ENCODE peak calls at places on chromosome 18, in seven cellular contexts. W, J, F, A, Z, P and N are unnamed samples.

GRCh38 chr18:35386600-35387366 is 9.6 kb upstream of the ZNF396 start:
- DNase-seq in W (peak), J (peak), F (peak), A (peak), Z (peak), P (peak), N (peak)

GRCh38 chr18:43789234-43790000 is 512.1 kb upstream of the SYT4 start:
- DNase-seq in W (peak), J (no peak), F (peak), A (no peak), Z (no peak), P (peak), N (no peak)

GRCh38 chr18:58715540-58715939 is 44.3 kb downstream of the MALT1 start:
- DNase-seq in W (no peak), J (no peak), F (no peak), A (no peak), Z (no peak), P (no peak), N (no peak)

GRCh38 chr18:50819027-50819726 is 639 bp downstream of the MRO start:
- DNase-seq in W (no peak), J (no peak), F (peak), A (no peak), Z (peak), P (peak), N (no peak)

GRCh38 chr18:75067996-75068645 is 140.8 kb downstream of the PTGR3 start:
- DNase-seq in W (no peak), J (no peak), F (peak), A (no peak), Z (no peak), P (no peak), N (no peak)

GRCh38 chr18:79792988-79793355 is 4.8 kb upstream of the KCNG2 start:
- DNase-seq in W (no peak), J (peak), F (no peak), A (no peak), Z (no peak), P (no peak), N (no peak)

GRCh38 chr18:8833480-8833879 is 128.1 kb downstream of the MTCL1 start:
- DNase-seq in W (no peak), J (no peak), F (no peak), A (no peak), Z (no peak), P (no peak), N (no peak)

GRCh38 chr18:56815926-56816325 is 164.8 kb downstream of the WDR7 start:
- DNase-seq in W (no peak), J (no peak), F (no peak), A (no peak), Z (no peak), P (no peak), N (no peak)

GRCh38 chr18:9101730-9102390 is 639 bp upstream of the NDUFV2 start:
- DNase-seq in W (peak), J (peak), F (no peak), A (no peak), Z (no peak), P (peak), N (peak)

GRCh38 chr18:47992266-47992665 is 61.8 kb upstream of the SMAD2 start:
- DNase-seq in W (no peak), J (no peak), F (no peak), A (no peak), Z (no peak), P (no peak), N (no peak)

GRCh38 chr18:37658894-37659293 is 93.3 kb upstream of the CELF4 start:
- DNase-seq in W (no peak), J (no peak), F (no peak), A (no peak), Z (no peak), P (no peak), N (no peak)

GRCh38 chr18:36757081-36757480 is 71.7 kb downstream of the TPGS2 start:
- DNase-seq in W (peak), J (no peak), F (peak), A (no peak), Z (peak), P (peak), N (no peak)

GRCh38 chr18:22102948-22103663 is 66.3 kb upstream of the GATA6 start:
- DNase-seq in W (no peak), J (no peak), F (no peak), A (no peak), Z (peak), P (no peak), N (no peak)

GRCh38 chr18:62486290-62486964 is 36.4 kb upstream of the ZCCHC2 start:
- DNase-seq in W (no peak), J (no peak), F (peak), A (no peak), Z (peak), P (peak), N (no peak)

GRCh38 chr18:8771930-8772329 is 66.6 kb downstream of the MTCL1 start:
- DNase-seq in W (peak), J (no peak), F (peak), A (no peak), Z (no peak), P (peak), N (no peak)

GRCh38 chr18:6728809-6729246 is 688 bp upstream of the ARHGAP28 start:
- DNase-seq in W (no peak), J (no peak), F (no peak), A (no peak), Z (no peak), P (no peak), N (no peak)

GRCh38 chr18:43876286-43877082 is 599.2 kb upstream of the SYT4 start:
- DNase-seq in W (no peak), J (no peak), F (no peak), A (no peak), Z (no peak), P (no peak), N (no peak)

GRCh38 chr18:39962546-39962945 is 1992.5 kb upstream of the PIK3C3 start:
- DNase-seq in W (no peak), J (no peak), F (no peak), A (no peak), Z (no peak), P (no peak), N (no peak)

GRCh38 chr18:76145506-76145905 is 349.5 kb downstream of the ZNF516 start:
- DNase-seq in W (no peak), J (no peak), F (no peak), A (no peak), Z (peak), P (no peak), N (no peak)

GRCh38 chr18:74222710-74223497 is 68.9 kb downstream of the CYB5A start:
- DNase-seq in W (no peak), J (no peak), F (no peak), A (no peak), Z (no peak), P (no peak), N (no peak)

GRCh38 chr18:394997-395383 is 105.5 kb downstream of the COLEC12 start:
- DNase-seq in W (peak), J (no peak), F (peak), A (no peak), Z (no peak), P (peak), N (no peak)

GRCh38 chr18:3654442-3655253 is 204.7 kb downstream of the TGIF1 start:
- DNase-seq in W (peak), J (no peak), F (no peak), A (no peak), Z (no peak), P (no peak), N (no peak)

GRCh38 chr18:23827681-23828080 is 138.4 kb downstream of the LAMA3 start:
- DNase-seq in W (no peak), J (no peak), F (no peak), A (no peak), Z (no peak), P (no peak), N (no peak)

GRCh38 chr18:48330016-48330991 is 78.9 kb downstream of the ZBTB7C start:
- DNase-seq in W (peak), J (no peak), F (no peak), A (no peak), Z (no peak), P (peak), N (no peak)

GRCh38 chr18:3367491-3368091 is 82.4 kb upstream of the TGIF1 start:
- DNase-seq in W (peak), J (no peak), F (no peak), A (no peak), Z (no peak), P (peak), N (no peak)

GRCh38 chr18:22166070-22166972 is 3.1 kb upstream of the GATA6 start:
- DNase-seq in W (peak), J (no peak), F (no peak), A (no peak), Z (peak), P (no peak), N (no peak)

GRCh38 chr18:12517142-12517541 is 109.4 kb downstream of the PRELID3A start:
- DNase-seq in W (no peak), J (no peak), F (peak), A (no peak), Z (no peak), P (no peak), N (no peak)

GRCh38 chr18:35732652-35733051 is 151.1 kb downstream of the GALNT1 start:
- DNase-seq in W (peak), J (no peak), F (no peak), A (no peak), Z (no peak), P (peak), N (no peak)